ENCODE peak calls at places on chromosomes 3 and 15, in seven cellular contexts. S is adrenal gland, J is PC-9, E is heart left ventricle, K is heart right ventricle, U is lower lobe of right lung, Z is Panc1. V is an unnamed sample. For H3K36me3, the result is how much of the 10 kb centered on the place peaks cover.

GRCh38 chr15:88038261-88038660 is 218.3 kb downstream of the NTRK3 start:
- DNase-seq in S (no peak), J (no peak), E (no peak), K (no peak), U (no peak), Z (no peak), V (no peak)

GRCh38 chr3:138078096-138078495 is 37.3 kb downstream of the DZIP1L start:
- DNase-seq in S (no peak), J (peak), E (no peak), K (no peak), U (no peak), Z (no peak), V (no peak)

GRCh38 chr15:45573961-45574629 is 13.1 kb upstream of the BLOC1S6 start:
- DNase-seq in S (no peak), J (no peak), E (no peak), K (no peak), U (no peak), Z (no peak), V (no peak)

GRCh38 chr3:81530180-81530939 is 231.1 kb downstream of the GBE1 start:
- DNase-seq in S (peak), J (no peak), E (no peak), K (no peak), U (no peak), Z (no peak), V (no peak)

GRCh38 chr3:40120067-40120692 is 189.3 kb upstream of the EIF1B start:
- DNase-seq in S (no peak), J (no peak), E (no peak), K (no peak), U (no peak), Z (no peak), V (no peak)

GRCh38 chr3:161273589-161274218 is 52.6 kb downstream of the NMD3 start:
- DNase-seq in S (no peak), J (peak), E (no peak), K (no peak), U (no peak), Z (no peak), V (no peak)

GRCh38 chr3:70813306-70813705 is 500.9 kb upstream of the MDFIC2 start:
- DNase-seq in S (no peak), J (no peak), E (no peak), K (no peak), U (no peak), Z (no peak), V (no peak)

GRCh38 chr15:58734859-58735258 is 14.6 kb downstream of the ADAM10 start:
- DNase-seq in S (no peak), J (no peak), E (no peak), K (no peak), U (no peak), Z (no peak), V (no peak)

GRCh38 chr3:155227141-155227540 is 66.3 kb downstream of the STRIT1 start:
- DNase-seq in S (no peak), J (no peak), E (no peak), K (no peak), U (no peak), Z (no peak), V (no peak)

GRCh38 chr3:136958931-136959330 is 1.1 kb downstream of the IL20RB start:
- DNase-seq in S (no peak), J (no peak), E (no peak), K (no peak), U (no peak), Z (no peak), V (no peak)

GRCh38 chr3:58353722-58354553 is 21.2 kb downstream of the PXK start:
- DNase-seq in S (no peak), J (no peak), E (no peak), K (no peak), U (no peak), Z (no peak), V (no peak)

GRCh38 chr15:92059036-92059970 is 205.8 kb downstream of the SLCO3A1 start:
- DNase-seq in S (no peak), J (no peak), E (peak), K (peak), U (no peak), Z (no peak), V (no peak)

GRCh38 chr3:166425900-166426611 is 588.8 kb upstream of the BCHE start:
- DNase-seq in S (no peak), J (no peak), E (no peak), K (no peak), U (no peak), Z (no peak), V (no peak)

GRCh38 chr3:170579646-170580045 is 6.2 kb downstream of the SLC7A14 start:
- DNase-seq in S (no peak), J (no peak), E (no peak), K (no peak), U (no peak), Z (no peak), V (no peak)
- TF ChIP-seq CTCF in S (no peak), J (no peak), E (no peak), K (no peak), U (no peak), Z (no peak), V (no peak)

GRCh38 chr3:132517311-132517710 is 79.8 kb upstream of the ACKR4 start:
- DNase-seq in S (no peak), J (no peak), E (no peak), K (no peak), U (no peak), Z (no peak), V (no peak)
- H3K36me3 ChIP-seq in S (under half), J (under half), E (under half), K (half or more), U (half or more), Z (under half), V (under half)

GRCh38 chr3:52004158-52004787 is 8.6 kb upstream of the RPL29 start:
- DNase-seq in S (no peak), J (no peak), E (peak), K (peak), U (no peak), Z (no peak), V (no peak)
- TF ChIP-seq CTCF in S (no peak), J (no peak), E (peak), K (peak), U (peak), Z (peak), V (peak)

GRCh38 chr3:49681232-49681522 is 7.0 kb downstream of the APEH start:
- DNase-seq in S (no peak), J (no peak), E (no peak), K (no peak), U (no peak), Z (no peak), V (no peak)
- H3K36me3 ChIP-seq in S (under half), J (under half), E (under half), K (half or more), U (half or more), Z (under half), V (under half)

GRCh38 chr15:36879568-36880225 is 220.7 kb downstream of the MEIS2 start:
- DNase-seq in S (no peak), J (no peak), E (no peak), K (no peak), U (no peak), Z (no peak), V (no peak)

GRCh38 chr15:36882487-36883108 is 217.8 kb downstream of the MEIS2 start:
- DNase-seq in S (no peak), J (no peak), E (no peak), K (no peak), U (no peak), Z (no peak), V (no peak)

GRCh38 chr15:36880913-36881290 is 219.4 kb downstream of the MEIS2 start:
- DNase-seq in S (no peak), J (no peak), E (no peak), K (no peak), U (no peak), Z (no peak), V (no peak)

GRCh38 chr15:36878745-36879262 is 221.5 kb downstream of the MEIS2 start:
- DNase-seq in S (no peak), J (no peak), E (no peak), K (no peak), U (no peak), Z (no peak), V (no peak)

DNA sequence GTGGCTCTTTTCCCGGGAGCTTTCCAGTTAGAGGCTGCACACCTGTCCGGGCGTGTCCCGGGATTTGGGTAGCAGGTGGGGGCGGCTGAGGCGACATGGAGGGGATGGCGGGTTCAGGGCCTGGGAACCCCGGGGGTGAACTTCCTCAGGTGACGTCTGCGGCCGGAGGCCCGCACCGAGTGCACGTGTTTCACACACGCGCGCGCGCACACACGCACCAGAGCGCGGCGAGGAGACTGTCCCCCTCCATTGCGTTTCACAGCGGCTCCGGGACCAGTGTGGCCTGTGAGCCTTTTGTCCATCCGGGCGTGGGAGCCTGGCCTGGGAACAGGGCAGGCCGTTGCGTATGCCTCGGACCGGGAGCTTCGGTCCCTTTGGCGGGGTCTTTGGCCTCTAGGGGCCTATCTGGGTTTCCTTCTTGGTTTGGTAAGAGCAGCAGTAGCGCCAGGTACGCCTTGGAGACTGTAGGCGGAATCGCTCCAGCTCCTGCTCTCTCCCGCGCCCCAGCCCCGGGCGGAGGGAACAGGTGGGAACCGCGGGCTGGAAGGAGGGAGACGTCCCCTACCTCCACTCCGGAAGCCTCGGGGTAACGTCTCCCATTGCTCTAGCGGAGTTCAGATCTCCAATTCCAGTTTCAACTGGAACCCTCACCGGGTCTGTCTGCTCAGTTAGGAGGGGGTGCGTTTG is 220.0 kb downstream of the MEIS2 start:
- DNase-seq in S (no peak), J (no peak), E (no peak), K (no peak), U (no peak), Z (no peak), V (no peak)
- TF ChIP-seq CTCF in S (no peak), J (no peak), E (no peak), K (no peak), U (no peak), Z (no peak), V (no peak)

GRCh38 chr3:185651971-185652370 is 65.9 kb downstream of the SENP2 start:
- DNase-seq in S (no peak), J (no peak), E (no peak), K (no peak), U (no peak), Z (no peak), V (no peak)
- H3K36me3 ChIP-seq in S (under half), J (half or more), E (under half), K (under half), U (under half), Z (under half), V (under half)

DNA sequence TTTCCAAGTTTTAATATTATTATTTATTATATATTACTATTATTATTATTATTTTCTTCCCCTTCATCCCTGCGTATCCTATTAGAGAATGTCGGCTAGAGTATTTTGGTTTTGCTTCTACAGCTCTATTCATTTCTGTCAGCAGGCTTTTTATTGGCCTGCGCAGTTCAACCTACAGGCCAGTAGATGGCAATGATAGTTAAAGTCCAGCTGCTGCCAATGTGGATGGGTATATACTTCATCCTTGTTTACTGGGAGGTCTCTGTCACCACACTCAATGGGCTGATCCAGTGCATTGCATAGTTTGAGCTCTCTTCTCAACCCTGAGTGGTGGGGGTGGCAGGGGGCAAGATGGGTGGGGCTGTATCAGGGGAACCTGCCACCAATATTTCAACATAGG is 799.8 kb downstream of the NSUN3 start:
- DNase-seq in S (no peak), J (no peak), E (no peak), K (no peak), U (no peak), Z (peak), V (no peak)
- TF ChIP-seq CTCF in S (peak), J (peak), E (peak), K (peak), U (peak), Z (peak), V (peak)

GRCh38 chr3:179589143-179589542 is 15.3 kb downstream of the MRPL47 start:
- DNase-seq in S (no peak), J (no peak), E (no peak), K (no peak), U (no peak), Z (no peak), V (no peak)
- H3K36me3 ChIP-seq in S (under half), J (under half), E (under half), K (under half), U (half or more), Z (half or more), V (under half)

GRCh38 chr3:125684199-125684598 is 88.9 kb upstream of the OSBPL11 start:
- DNase-seq in S (peak), J (no peak), E (no peak), K (no peak), U (no peak), Z (no peak), V (no peak)
- TF ChIP-seq CTCF in S (peak), J (peak), E (peak), K (peak), U (peak), Z (peak), V (peak)

GRCh38 chr15:66711260-66711659 is 9.2 kb downstream of the SMAD6 start:
- DNase-seq in S (no peak), J (no peak), E (no peak), K (no peak), U (no peak), Z (no peak), V (no peak)

GRCh38 chr15:66709884-66710283 is 7.8 kb downstream of the SMAD6 start:
- DNase-seq in S (no peak), J (peak), E (no peak), K (no peak), U (no peak), Z (no peak), V (no peak)

GRCh38 chr15:66714543-66714981 is 12.5 kb downstream of the SMAD6 start:
- DNase-seq in S (no peak), J (no peak), E (no peak), K (no peak), U (no peak), Z (no peak), V (no peak)

GRCh38 chr15:66713843-66714508 is 11.9 kb downstream of the SMAD6 start:
- DNase-seq in S (no peak), J (no peak), E (no peak), K (no peak), U (no peak), Z (no peak), V (no peak)

GRCh38 chr15:66711886-66712285 is 9.8 kb downstream of the SMAD6 start:
- DNase-seq in S (no peak), J (no peak), E (no peak), K (no peak), U (no peak), Z (no peak), V (no peak)
- H3K36me3 ChIP-seq in S (under half), J (under half), E (under half), K (under half), U (under half), Z (under half), V (under half)